ENCODE peak calls at places on chromosomes 1 and 21, in six cellular contexts. M is K562, J is endothelial cell of umbilical vein, L is HepG2, B is GM12878, W is A549. H is an unnamed sample.

GRCh38 chr1:31394628-31395193 is 18.3 kb upstream of the SERINC2 start:
- DNase-seq in M (peak), J (peak), L (peak), B (peak), W (peak), H (peak)

GRCh38 chr1:91684599-91685196 is 184.0 kb downstream of the CDC7 start:
- DNase-seq in M (peak), J (peak), L (no peak), B (no peak), W (no peak), H (no peak)

GRCh38 chr1:174393885-174394284 is 53.9 kb upstream of the GPR52 start:
- DNase-seq in M (no peak), J (no peak), L (no peak), B (no peak), W (no peak), H (no peak)

GRCh38 chr21:45592208-45592619 is 50.0 kb upstream of the SLC19A1 start:
- DNase-seq in M (peak), J (no peak), L (no peak), B (peak), W (no peak), H (peak)

GRCh38 chr1:111756124-111756513 is 418 bp downstream of the DDX20 start:
- DNase-seq in M (no peak), J (no peak), L (no peak), B (no peak), W (no peak), H (no peak)

GRCh38 chr1:153534226-153534932 is 1.4 kb downstream of the S100A6 start:
- DNase-seq in M (no peak), J (no peak), L (no peak), B (no peak), W (peak), H (no peak)

GRCh38 chr1:174898102-174898802 is 101.5 kb upstream of the CACYBP start:
- DNase-seq in M (no peak), J (no peak), L (no peak), B (no peak), W (no peak), H (no peak)

GRCh38 chr1:237032029-237032428 is 10.0 kb upstream of the RYR2 start:
- DNase-seq in M (no peak), J (no peak), L (no peak), B (peak), W (no peak), H (no peak)

GRCh38 chr1:225533238-225533637 is 105.4 kb upstream of the LBR start:
- DNase-seq in M (no peak), J (no peak), L (no peak), B (no peak), W (no peak), H (no peak)

GRCh38 chr1:247914941-247915662 is 5.0 kb upstream of the OR2T8 start:
- DNase-seq in M (no peak), J (no peak), L (no peak), B (no peak), W (no peak), H (no peak)

GRCh38 chr1:86318431-86318830 is 77.7 kb downstream of the ODF2L start:
- DNase-seq in M (no peak), J (no peak), L (no peak), B (no peak), W (no peak), H (no peak)

DNA sequence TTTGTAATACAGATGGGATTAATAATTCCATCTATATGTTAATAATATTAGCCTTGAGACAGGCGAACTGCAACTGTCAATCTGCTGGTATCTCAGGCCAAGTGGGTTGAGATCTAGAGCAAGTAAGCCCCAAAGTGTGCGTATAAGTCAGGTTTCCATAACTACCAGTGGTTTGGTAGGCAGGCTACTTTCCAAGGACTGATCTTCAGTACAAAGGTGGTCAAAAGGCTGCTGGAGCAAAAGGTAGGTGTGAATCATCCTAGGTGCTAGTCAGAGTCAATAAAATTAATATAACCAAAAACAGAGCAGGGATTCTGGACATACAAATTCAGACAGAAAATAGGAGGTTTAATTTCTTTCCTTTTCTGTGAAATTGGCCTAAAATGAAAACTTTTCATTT is 328.0 kb downstream of the TGFB2 start:
- DNase-seq in M (no peak), J (no peak), L (no peak), B (no peak), W (no peak), H (no peak)
- TF ChIP-seq MAX in M (no peak), J (no peak), L (no peak), B (no peak), W (no peak), H (no peak)

DNA sequence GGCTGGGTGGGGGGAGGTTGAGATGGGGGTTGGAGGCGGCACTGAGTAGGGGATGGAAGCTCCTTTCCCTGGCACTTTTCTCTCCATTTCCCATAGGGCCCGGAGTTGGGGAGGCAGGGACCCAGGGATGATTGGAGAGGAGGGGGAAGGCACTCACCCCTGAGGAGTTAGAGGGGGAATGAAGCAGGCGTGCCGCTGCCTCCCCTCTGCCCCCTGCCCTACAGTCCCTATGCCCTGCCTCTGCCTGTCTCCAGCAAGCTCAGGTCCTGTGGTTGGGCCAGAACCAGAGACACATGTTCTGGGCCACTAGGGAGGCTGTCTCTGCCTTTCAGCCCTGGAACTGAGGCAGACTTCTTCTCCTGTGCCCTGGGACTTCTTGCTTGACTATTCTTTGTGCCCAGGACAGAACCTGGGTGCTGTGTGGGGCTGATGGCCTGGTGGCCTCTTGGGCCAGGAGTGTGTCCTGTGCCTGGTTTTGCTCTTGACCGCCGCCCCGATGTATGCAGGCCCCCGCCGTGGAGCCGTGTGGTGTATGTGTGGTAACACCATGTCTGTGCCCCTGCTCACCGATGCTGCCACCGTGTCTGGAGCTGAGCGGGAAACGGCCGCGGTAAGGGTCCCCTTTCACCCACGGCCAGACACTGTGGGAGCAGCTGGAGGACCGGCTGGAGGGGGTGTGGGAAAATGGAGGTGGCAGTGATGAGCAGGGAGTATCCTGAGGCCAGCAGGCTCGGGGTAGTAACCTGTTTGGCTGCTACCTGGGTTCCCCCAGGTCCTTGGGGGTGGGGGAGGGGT is 1.4 kb downstream of the LYPLA2 start:
- DNase-seq in M (no peak), J (no peak), L (no peak), B (no peak), W (no peak), H (no peak)
- H3K4me3 ChIP-seq in M (peak), J (peak), L (peak), B (peak), W (peak), H (peak)

DNA sequence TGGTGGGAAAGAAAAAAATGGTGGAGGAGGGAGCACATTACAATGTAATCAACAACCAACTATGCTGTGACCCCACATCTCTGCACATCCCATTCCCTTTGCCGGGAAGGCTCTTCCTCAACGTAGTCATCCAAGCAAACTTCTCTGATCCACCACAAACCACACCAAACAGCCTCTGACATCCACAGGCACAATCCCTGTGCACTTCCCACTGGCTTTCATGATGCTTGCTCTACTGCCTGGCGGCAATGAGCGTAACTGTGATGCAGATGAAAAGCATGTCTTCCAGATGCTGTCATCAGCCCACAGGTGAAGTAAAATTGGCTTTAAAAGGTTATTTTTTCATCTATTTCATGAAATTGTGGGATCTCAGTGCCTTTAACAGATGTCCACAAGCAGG is 635.2 kb downstream of the SMYD3 start:
- DNase-seq in M (no peak), J (no peak), L (no peak), B (no peak), W (no peak), H (no peak)
- TF ChIP-seq MYC in M (no peak), J (no peak), L (no peak), B (no peak), W (no peak), H (no peak)

GRCh38 chr1:51329443-51330325 is 678 bp downstream of the TTC39A start:
- DNase-seq in M (no peak), J (no peak), L (no peak), B (no peak), W (no peak), H (no peak)
- TF ChIP-seq MAX in M (no peak), J (no peak), L (peak), B (no peak), W (no peak), H (no peak)

GRCh38 chr1:154869351-154870116 is 547 bp downstream of the KCNN3 start:
- DNase-seq in M (no peak), J (peak), L (no peak), B (no peak), W (no peak), H (no peak)
- H3K4me3 ChIP-seq in M (no peak), J (peak), L (no peak), B (peak), W (peak), H (no peak)